ENCODE peak calls at places on chromosomes 1 and 21, in nine cellular contexts. Q is lower lobe of right lung, M is IMR-90, J is A673, W is hepatocyte, A is heart left ventricle, E is MM.1S, I is uterus, Y is SK-N-SH. C is an unnamed sample. For H3K36me3, the result is how much of the 10 kb centered on the place peaks cover.

GRCh38 chr1:116502915-116503314 is 67.9 kb downstream of the CD58 start:
- DNase-seq in Q (no peak), M (no peak), J (no peak), W (no peak), A (no peak), E (no peak), I (no peak), Y (no peak), C (no peak)

GRCh38 chr1:227915564-227916553 is 31.9 kb downstream of the WNT9A start:
- DNase-seq in Q (no peak), M (no peak), J (no peak), W (no peak), A (no peak), E (no peak), I (no peak), Y (no peak), C (no peak)

GRCh38 chr1:3193811-3194210 is 124.8 kb downstream of the PRDM16 start:
- DNase-seq in Q (no peak), M (no peak), J (no peak), W (no peak), A (no peak), E (no peak), I (no peak), Y (no peak), C (no peak)

GRCh38 chr1:182080955-182081582 is 19.6 kb upstream of the ZNF648 start:
- DNase-seq in Q (no peak), M (peak), J (peak), W (peak), A (no peak), E (peak), I (no peak), Y (peak), C (peak)

GRCh38 chr21:27693376-27693775 is 726.5 kb upstream of the ADAMTS5 start:
- DNase-seq in Q (no peak), M (peak), J (no peak), W (no peak), A (no peak), E (no peak), I (no peak), Y (no peak), C (peak)

GRCh38 chr1:2496087-2496622 is 20.1 kb downstream of the PLCH2 start:
- DNase-seq in Q (no peak), M (no peak), J (no peak), W (no peak), A (no peak), E (peak), I (no peak), Y (no peak), C (no peak)

GRCh38 chr1:9294910-9295636 is 2.4 kb downstream of the SPSB1 start:
- DNase-seq in Q (no peak), M (peak), J (peak), W (peak), A (no peak), E (peak), I (no peak), Y (no peak), C (peak)

GRCh38 chr1:112172294-112172882 is 182.9 kb upstream of the KCND3 start:
- DNase-seq in Q (no peak), M (peak), J (peak), W (peak), A (peak), E (peak), I (peak), Y (no peak), C (peak)

GRCh38 chr1:110880708-110881374 is 7.9 kb downstream of the CD53 start:
- DNase-seq in Q (no peak), M (no peak), J (no peak), W (no peak), A (no peak), E (no peak), I (no peak), Y (no peak), C (no peak)

GRCh38 chr21:19076031-19076430 is 672.4 kb upstream of the TMPRSS15 start:
- DNase-seq in Q (no peak), M (no peak), J (no peak), W (no peak), A (no peak), E (no peak), I (no peak), Y (no peak), C (no peak)

GRCh38 chr1:92404661-92405060 is 82.1 kb downstream of the GFI1 start:
- DNase-seq in Q (no peak), M (peak), J (no peak), W (no peak), A (no peak), E (no peak), I (no peak), Y (no peak), C (peak)

GRCh38 chr1:30757196-30757949 is at the start of gene LAPTM5:
- DNase-seq in Q (peak), M (no peak), J (no peak), W (no peak), A (peak), E (peak), I (no peak), Y (no peak), C (peak)

GRCh38 chr21:16192900-16193299 is 463.1 kb downstream of the USP25 start:
- DNase-seq in Q (no peak), M (peak), J (no peak), W (peak), A (no peak), E (no peak), I (peak), Y (no peak), C (no peak)

GRCh38 chr1:34408011-34408410 is 231.3 kb downstream of the C1orf94 start:
- DNase-seq in Q (no peak), M (no peak), J (no peak), W (no peak), A (no peak), E (no peak), I (no peak), Y (no peak), C (no peak)

GRCh38 chr1:183180213-183180612 is 5.9 kb upstream of the LAMC2 start:
- DNase-seq in Q (no peak), M (peak), J (peak), W (peak), A (peak), E (no peak), I (peak), Y (peak), C (peak)

GRCh38 chr1:31101147-31101502 is 35.6 kb upstream of the PUM1 start:
- DNase-seq in Q (no peak), M (peak), J (no peak), W (peak), A (no peak), E (no peak), I (no peak), Y (peak), C (peak)

GRCh38 chr1:222416001-222416791 is 131.7 kb downstream of the HHIPL2 start:
- DNase-seq in Q (no peak), M (peak), J (no peak), W (no peak), A (no peak), E (no peak), I (no peak), Y (no peak), C (no peak)

GRCh38 chr1:4820543-4820942 is 166.1 kb downstream of the AJAP1 start:
- DNase-seq in Q (no peak), M (no peak), J (no peak), W (no peak), A (no peak), E (no peak), I (no peak), Y (no peak), C (no peak)

GRCh38 chr1:171582589-171582988 is 39.5 kb upstream of the MYOCOS start:
- DNase-seq in Q (no peak), M (no peak), J (no peak), W (no peak), A (no peak), E (no peak), I (no peak), Y (no peak), C (no peak)

GRCh38 chr1:191498318-191498717 is 659.9 kb upstream of the RGS18 start:
- DNase-seq in Q (no peak), M (peak), J (peak), W (no peak), A (no peak), E (no peak), I (no peak), Y (no peak), C (peak)

GRCh38 chr1:170562644-170563338 is 30.8 kb downstream of the GORAB start:
- DNase-seq in Q (peak), M (peak), J (peak), W (peak), A (peak), E (no peak), I (peak), Y (peak), C (peak)

GRCh38 chr1:65882091-65882490 is 89.4 kb downstream of the PDE4B start:
- DNase-seq in Q (no peak), M (peak), J (no peak), W (no peak), A (no peak), E (no peak), I (no peak), Y (no peak), C (no peak)

GRCh38 chr1:178651742-178652141 is 73.3 kb upstream of the RALGPS2 start:
- DNase-seq in Q (no peak), M (peak), J (no peak), W (peak), A (peak), E (no peak), I (no peak), Y (no peak), C (no peak)

DNA sequence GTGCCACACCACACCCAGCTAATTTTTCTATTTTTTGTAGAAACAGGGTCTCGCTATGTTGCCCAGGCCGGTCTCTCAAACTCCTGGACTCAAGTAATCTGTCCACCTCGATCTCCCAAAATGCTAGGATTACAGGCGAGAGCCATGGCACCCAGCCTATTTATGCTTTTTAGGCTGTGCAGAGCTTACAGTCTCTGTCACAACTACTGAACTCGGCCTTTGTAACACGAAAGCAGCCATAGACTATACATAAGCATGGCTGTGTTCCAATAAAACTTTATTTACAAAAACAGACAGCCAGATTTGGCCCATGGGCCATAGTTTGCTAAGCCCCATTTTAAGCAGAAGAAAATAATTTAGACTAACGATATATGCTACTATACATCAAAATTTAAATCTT is 54.4 kb downstream of the NID1 start:
- DNase-seq in Q (no peak), M (no peak), J (no peak), W (no peak), A (no peak), E (no peak), I (peak), Y (no peak), C (no peak)
- H3K36me3 ChIP-seq in Q (under half), M (under half), J (under half), W (under half), A (half or more), E (under half), I (under half), Y (under half), C (under half)

GRCh38 chr1:153515504-153516394 is 20.0 kb downstream of the S100A6 start:
- DNase-seq in Q (peak), M (no peak), J (no peak), W (peak), A (no peak), E (no peak), I (no peak), Y (no peak), C (no peak)
- H3K27ac ChIP-seq in Q (peak), M (no peak), J (no peak), W (peak), A (no peak), E (no peak), I (no peak), Y (no peak), C (no peak)

GRCh38 chr1:25501235-25502058 is 42.0 kb upstream of the LDLRAP1 start:
- DNase-seq in Q (no peak), M (peak), J (no peak), W (peak), A (no peak), E (no peak), I (no peak), Y (no peak), C (no peak)
- TF ChIP-seq CTCF in Q (no peak), M (peak), J (peak), W (peak), A (peak), E (peak), I (no peak), Y (peak), C (peak)

GRCh38 chr1:156594124-156594678 is 2.6 kb downstream of the NAXE start:
- DNase-seq in Q (no peak), M (no peak), J (no peak), W (no peak), A (no peak), E (no peak), I (no peak), Y (no peak), C (no peak)

GRCh38 chr1:156596426-156596825 is 4.8 kb downstream of the NAXE start:
- DNase-seq in Q (no peak), M (no peak), J (no peak), W (no peak), A (no peak), E (no peak), I (no peak), Y (no peak), C (no peak)

GRCh38 chr1:156592910-156593732 is 1.5 kb downstream of the NAXE start:
- DNase-seq in Q (no peak), M (no peak), J (no peak), W (no peak), A (no peak), E (peak), I (no peak), Y (no peak), C (no peak)

GRCh38 chr1:156592158-156592909 is 758 bp downstream of the NAXE start:
- DNase-seq in Q (no peak), M (no peak), J (peak), W (no peak), A (no peak), E (no peak), I (no peak), Y (no peak), C (no peak)

DNA sequence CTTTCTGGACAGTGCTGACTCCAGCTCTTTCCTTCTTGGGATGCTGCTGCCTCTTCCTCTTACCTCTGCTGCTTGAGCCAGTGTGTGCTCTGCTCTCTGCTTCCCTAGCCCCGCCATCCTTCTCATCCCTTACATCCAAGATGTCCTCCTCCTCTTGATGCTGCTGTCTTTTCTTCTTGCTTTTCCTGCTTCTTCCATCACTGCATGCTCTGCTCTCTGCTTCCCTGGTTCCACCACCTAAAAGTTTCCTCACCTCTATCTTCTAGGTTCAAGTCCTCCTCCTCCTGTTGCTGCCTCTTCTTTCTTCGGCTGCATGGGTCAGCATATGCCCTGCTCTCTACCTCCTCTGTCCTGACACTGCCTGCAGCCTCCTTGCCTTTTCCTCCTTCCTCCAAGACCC is 3.4 kb downstream of the NAXE start:
- DNase-seq in Q (no peak), M (no peak), J (no peak), W (no peak), A (no peak), E (no peak), I (no peak), Y (no peak), C (no peak)
- H3K36me3 ChIP-seq in Q (half or more), M (under half), J (half or more), W (under half), A (half or more), E (under half), I (under half), Y (under half), C (under half)

GRCh38 chr1:158025576-158026230 is 32.3 kb downstream of the KIRREL1 start:
- DNase-seq in Q (no peak), M (no peak), J (no peak), W (no peak), A (no peak), E (no peak), I (no peak), Y (no peak), C (no peak)

GRCh38 chr1:158022554-158023278 is 29.3 kb downstream of the KIRREL1 start:
- DNase-seq in Q (no peak), M (no peak), J (peak), W (no peak), A (no peak), E (no peak), I (peak), Y (no peak), C (no peak)

GRCh38 chr1:158027485-158027884 is 34.0 kb downstream of the KIRREL1 start:
- DNase-seq in Q (no peak), M (no peak), J (no peak), W (no peak), A (no peak), E (no peak), I (no peak), Y (no peak), C (no peak)

GRCh38 chr1:158026641-158027040 is 33.2 kb downstream of the KIRREL1 start:
- DNase-seq in Q (no peak), M (peak), J (no peak), W (no peak), A (no peak), E (no peak), I (no peak), Y (no peak), C (no peak)

DNA sequence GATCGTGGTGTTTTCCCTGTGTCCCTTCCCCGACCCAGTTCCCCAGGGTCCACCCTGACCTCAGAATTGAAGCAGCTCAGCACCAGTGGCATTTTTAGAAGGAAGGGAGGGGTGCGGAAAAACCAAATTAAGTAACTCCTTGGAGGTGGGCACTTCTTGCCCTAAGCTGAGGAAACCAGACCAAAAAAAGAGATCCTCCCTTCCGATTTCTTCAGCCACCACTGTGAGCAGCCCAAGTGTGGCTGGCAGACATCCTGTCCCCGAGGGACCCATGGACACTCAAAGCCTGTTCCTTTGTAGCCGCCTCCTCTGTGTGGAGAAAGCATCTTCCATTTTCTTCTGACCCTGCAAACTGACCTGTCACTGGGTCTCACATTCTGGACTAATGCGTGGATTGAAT is 31.3 kb downstream of the KIRREL1 start:
- DNase-seq in Q (no peak), M (no peak), J (no peak), W (no peak), A (peak), E (no peak), I (no peak), Y (no peak), C (no peak)
- H3K27ac ChIP-seq in Q (no peak), M (peak), J (peak), W (no peak), A (peak), E (no peak), I (peak), Y (peak), C (no peak)

GRCh38 chr1:209875510-209875909 is 47.7 kb downstream of the UTP25 start:
- DNase-seq in Q (no peak), M (peak), J (peak), W (peak), A (no peak), E (no peak), I (no peak), Y (no peak), C (peak)
- TF ChIP-seq CTCF in Q (no peak), M (peak), J (peak), W (peak), A (no peak), E (no peak), I (no peak), Y (peak), C (peak)

DNA sequence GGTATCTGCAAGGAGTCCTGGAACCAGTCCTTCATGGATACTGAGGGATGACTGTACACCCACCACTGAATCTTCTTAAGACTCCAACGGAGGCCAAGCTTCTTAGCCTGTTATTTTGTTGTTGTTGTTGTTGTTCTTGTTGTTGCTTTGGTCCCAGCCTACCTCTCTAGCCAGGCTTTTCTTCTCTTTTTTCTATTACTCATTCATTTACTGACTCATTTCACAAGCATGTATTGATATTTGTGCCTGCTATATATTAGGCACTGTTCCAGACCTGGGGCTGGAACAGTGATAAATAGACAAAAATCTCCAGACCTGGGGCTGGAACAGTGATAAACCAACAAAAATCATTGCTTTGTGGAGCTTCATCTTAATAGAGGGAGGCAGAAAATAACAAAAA is 20.4 kb downstream of the CENPF start:
- DNase-seq in Q (no peak), M (no peak), J (no peak), W (no peak), A (no peak), E (no peak), I (no peak), Y (no peak), C (no peak)
- H3K36me3 ChIP-seq in Q (under half), M (under half), J (half or more), W (under half), A (under half), E (under half), I (under half), Y (half or more), C (under half)

DNA sequence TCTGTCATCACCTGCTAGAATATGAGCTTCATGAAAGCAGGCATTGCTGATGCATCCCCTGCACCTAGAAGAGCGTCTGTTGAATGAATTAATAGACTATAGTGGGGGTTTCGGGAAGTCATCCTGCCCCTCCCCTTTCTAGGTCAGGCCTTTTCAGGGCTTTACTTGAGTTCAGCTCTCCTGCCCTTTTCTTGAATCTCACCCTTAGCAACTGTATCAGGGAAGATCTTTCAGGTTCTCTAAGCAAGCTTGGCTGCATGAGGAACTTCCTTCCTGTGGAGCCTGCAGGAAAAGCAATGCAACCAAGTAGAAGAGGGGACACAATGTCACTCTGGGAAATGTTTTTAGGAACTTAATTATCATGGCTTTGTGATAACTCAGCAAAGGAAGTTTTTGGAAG is 27.2 kb upstream of the KIAA0040 start:
- DNase-seq in Q (no peak), M (no peak), J (no peak), W (no peak), A (no peak), E (no peak), I (no peak), Y (no peak), C (no peak)
- H3K27ac ChIP-seq in Q (peak), M (no peak), J (no peak), W (no peak), A (no peak), E (no peak), I (no peak), Y (no peak), C (no peak)

GRCh38 chr1:218582646-218583045 is 237.5 kb downstream of the TGFB2 start:
- DNase-seq in Q (no peak), M (no peak), J (no peak), W (no peak), A (no peak), E (no peak), I (no peak), Y (no peak), C (no peak)
- TF ChIP-seq CTCF in Q (no peak), M (no peak), J (no peak), W (no peak), A (no peak), E (no peak), I (no peak), Y (no peak), C (no peak)

DNA sequence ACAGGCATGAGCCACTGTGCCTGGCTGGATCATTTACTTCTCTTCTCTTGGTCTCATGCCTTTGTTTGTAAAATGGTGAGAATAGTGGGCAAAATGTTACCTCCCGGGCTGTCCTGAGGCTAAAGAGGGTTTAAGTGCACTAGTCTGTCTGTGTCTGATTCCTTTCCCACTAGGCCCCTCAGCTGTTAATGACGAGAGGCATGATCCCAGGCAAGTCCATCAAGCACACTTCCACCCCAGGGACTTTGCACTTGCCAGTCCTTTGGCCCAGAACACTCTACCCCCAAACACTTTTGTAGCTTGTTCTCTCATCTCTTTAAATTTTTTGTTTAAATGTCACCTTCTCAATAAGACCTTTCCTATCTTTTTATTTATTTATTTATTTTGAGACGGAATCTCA is 13.8 kb upstream of the EPB41 start:
- DNase-seq in Q (no peak), M (no peak), J (no peak), W (no peak), A (no peak), E (no peak), I (no peak), Y (no peak), C (no peak)
- H3K36me3 ChIP-seq in Q (under half), M (under half), J (under half), W (under half), A (under half), E (under half), I (under half), Y (under half), C (under half)

C was measured in brain microvascular endothelial cell.